ENCODE peak calls at places on chromosome 3, in ten cellular contexts. H is T1000; D is tibial nerve; X is activated CD8-positive, alpha-beta memory T cell treated with anti-CD3 and anti-CD28 coated beads for 48 hours; T is glutamatergic neuron; O is breast epithelium; I is CD8-positive, alpha-beta T cell; U is heart left ventricle; W is activated CD4-positive, alpha-beta memory T cell treated with anti-CD3 and anti-CD28 coated beads, Interleukin-2, amount 10 ng/mL, durations not matched to agents 7 days and 5 days; P is activated CD4-positive, alpha-beta T cell treated with anti-CD3 and anti-CD28 coated beads, Interleukin-2, amount 50 U/mL, for 24 hours. L is an unnamed sample.

GRCh38 chr3:31925271-31925630 is 55.8 kb downstream of the OSBPL10 start:
- DNase-seq in H (no peak), D (no peak), X (no peak), T (no peak), O (no peak), I (no peak), U (no peak), W (no peak), P (no peak), L (no peak)

GRCh38 chr3:57434041-57434440 is 110.1 kb downstream of the DNAH12 start:
- DNase-seq in H (no peak), D (no peak), X (no peak), T (no peak), O (no peak), I (no peak), U (no peak), W (no peak), P (no peak), L (no peak)

GRCh38 chr3:186825294-186825821 is 17.2 kb upstream of the ADIPOQ start:
- DNase-seq in H (no peak), D (no peak), X (peak; percentile 26), T (peak; percentile 56), O (no peak), I (no peak), U (no peak), W (peak; percentile 35), P (peak; percentile 7), L (no peak)

GRCh38 chr3:44068753-44069152 is 172.9 kb upstream of the TOPAZ1 start:
- DNase-seq in H (no peak), D (no peak), X (no peak), T (no peak), O (no peak), I (no peak), U (no peak), W (no peak), P (no peak), L (no peak)

GRCh38 chr3:24336101-24336500 is 158.5 kb downstream of the THRB start:
- DNase-seq in H (no peak), D (no peak), X (no peak), T (no peak), O (no peak), I (no peak), U (no peak), W (no peak), P (no peak), L (no peak)

GRCh38 chr3:174477491-174477890 is 381.6 kb upstream of the NAALADL2 start:
- DNase-seq in H (no peak), D (no peak), X (no peak), T (no peak), O (no peak), I (no peak), U (no peak), W (no peak), P (no peak), L (no peak)

GRCh38 chr3:153614131-153614530 is 452.1 kb downstream of the RAP2B start:
- DNase-seq in H (no peak), D (no peak), X (no peak), T (no peak), O (no peak), I (no peak), U (no peak), W (no peak), P (no peak), L (no peak)

GRCh38 chr3:72255736-72256559 is 471.0 kb upstream of the PROK2 start:
- DNase-seq in H (no peak), D (no peak), X (no peak), T (no peak), O (peak; percentile 88), I (no peak), U (no peak), W (peak; percentile 20), P (no peak), L (peak; percentile 26)

GRCh38 chr3:174536319-174536718 is 322.8 kb upstream of the NAALADL2 start:
- DNase-seq in H (no peak), D (no peak), X (no peak), T (no peak), O (no peak), I (no peak), U (no peak), W (no peak), P (no peak), L (no peak)

GRCh38 chr3:148439254-148439822 is 258.4 kb upstream of the AGTR1 start:
- DNase-seq in H (no peak), D (no peak), X (no peak), T (no peak), O (no peak), I (no peak), U (no peak), W (no peak), P (no peak), L (no peak)

GRCh38 chr3:5769825-5770224 is 582.3 kb downstream of the EDEM1 start:
- DNase-seq in H (no peak), D (no peak), X (no peak), T (no peak), O (no peak), I (no peak), U (no peak), W (no peak), P (no peak), L (no peak)

GRCh38 chr3:147989344-147989743 is 580.2 kb downstream of the ZIC1 start:
- DNase-seq in H (no peak), D (no peak), X (no peak), T (no peak), O (no peak), I (no peak), U (no peak), W (no peak), P (no peak), L (no peak)

GRCh38 chr3:70840106-70840870 is 527.9 kb upstream of the MDFIC2 start:
- DNase-seq in H (no peak), D (no peak), X (no peak), T (no peak), O (no peak), I (no peak), U (no peak), W (peak; percentile 17), P (no peak), L (no peak)

GRCh38 chr3:57446318-57446841 is 97.8 kb downstream of the DNAH12 start:
- DNase-seq in H (no peak), D (no peak), X (no peak), T (no peak), O (no peak), I (no peak), U (no peak), W (no peak), P (no peak), L (no peak)

GRCh38 chr3:147356909-147357733 is 49.2 kb downstream of the ZIC4 start:
- DNase-seq in H (no peak), D (no peak), X (no peak), T (peak; percentile 60), O (no peak), I (no peak), U (no peak), W (no peak), P (no peak), L (no peak)

GRCh38 chr3:186307594-186307993 is 54.4 kb downstream of the DGKG start:
- DNase-seq in H (no peak), D (no peak), X (no peak), T (no peak), O (no peak), I (no peak), U (no peak), W (no peak), P (no peak), L (no peak)

GRCh38 chr3:138329984-138330293 is 288 bp upstream of the NME9 start:
- DNase-seq in H (no peak), D (no peak), X (no peak), T (no peak), O (no peak), I (no peak), U (no peak), W (no peak), P (no peak), L (no peak)

GRCh38 chr3:139561959-139562676 is 22.6 kb upstream of the RBP1 start:
- DNase-seq in H (no peak), D (peak; percentile 38), X (no peak), T (peak; percentile 53), O (no peak), I (no peak), U (peak; percentile 25), W (no peak), P (no peak), L (peak; percentile 44)

GRCh38 chr3:157107644-157108133 is 52.3 kb downstream of the CCNL1 start:
- DNase-seq in H (no peak), D (no peak), X (no peak), T (no peak), O (no peak), I (no peak), U (no peak), W (no peak), P (no peak), L (no peak)

GRCh38 chr3:5390221-5390620 is 202.7 kb downstream of the EDEM1 start:
- DNase-seq in H (no peak), D (no peak), X (no peak), T (no peak), O (no peak), I (no peak), U (no peak), W (no peak), P (no peak), L (no peak)

GRCh38 chr3:158709666-158710083 is 22.6 kb downstream of the RARRES1 start:
- DNase-seq in H (peak; percentile 74), D (no peak), X (no peak), T (no peak), O (no peak), I (no peak), U (no peak), W (no peak), P (no peak), L (no peak)

GRCh38 chr3:56347219-56347871 is 120.9 kb downstream of the ERC2 start:
- DNase-seq in H (no peak), D (peak; percentile 8), X (peak; percentile 1), T (peak; percentile 56), O (no peak), I (no peak), U (no peak), W (peak; percentile 37), P (no peak), L (no peak)

GRCh38 chr3:42796332-42796885 is 7.9 kb downstream of the HIGD1A start:
- DNase-seq in H (no peak), D (no peak), X (no peak), T (no peak), O (no peak), I (no peak), U (no peak), W (no peak), P (no peak), L (no peak)